ENCODE peak calls at places on chromosomes 1 and 21, in eight cellular contexts. One of them, this sample, is unnamed.

GRCh38 chr1:110630770-110631663 is 24.9 kb upstream of the KCNA2 start:
- DNase-seq in nephron progenitor cell: peak; percentile 82
- DNase-seq in stimulated activated CD8-positive, alpha-beta memory T cell treated with anti-CD3 and anti-CD28 coated beads, Interleukin-12 subunit alpha, Interleukin-12 subunit beta, amount 100 ng/mL, for 4 hours: peak; percentile 66
- DNase-seq in NCI-H2081: peak; percentile 51
- DNase-seq in osteoblast: peak; percentile 81
- DNase-seq in activated T-cell treated with anti-CD3 and anti-CD28 coated beads for 24 hours: peak; percentile 80
- DNase-seq in substantia nigra: peak; percentile 50
- DNase-seq in dorsolateral prefrontal cortex: peak; percentile 70
- DNase-seq in this sample: peak; percentile 81

GRCh38 chr1:6069573-6069972 is 23.9 kb downstream of the KCNAB2 start:
- DNase-seq in nephron progenitor cell: no peak
- DNase-seq in stimulated activated CD8-positive, alpha-beta memory T cell treated with anti-CD3 and anti-CD28 coated beads, Interleukin-12 subunit alpha, Interleukin-12 subunit beta, amount 100 ng/mL, for 4 hours: no peak
- DNase-seq in NCI-H2081: no peak
- DNase-seq in osteoblast: no peak
- DNase-seq in activated T-cell treated with anti-CD3 and anti-CD28 coated beads for 24 hours: no peak
- DNase-seq in substantia nigra: no peak
- DNase-seq in dorsolateral prefrontal cortex: no peak
- DNase-seq in this sample: no peak

GRCh38 chr1:32716312-32717126 is 13.9 kb upstream of the SYNC start:
- DNase-seq in nephron progenitor cell: peak; percentile 74
- DNase-seq in stimulated activated CD8-positive, alpha-beta memory T cell treated with anti-CD3 and anti-CD28 coated beads, Interleukin-12 subunit alpha, Interleukin-12 subunit beta, amount 100 ng/mL, for 4 hours: no peak
- DNase-seq in NCI-H2081: peak; percentile 94
- DNase-seq in osteoblast: peak; percentile 49
- DNase-seq in activated T-cell treated with anti-CD3 and anti-CD28 coated beads for 24 hours: peak; percentile 45
- DNase-seq in substantia nigra: no peak
- DNase-seq in dorsolateral prefrontal cortex: no peak
- DNase-seq in this sample: peak; percentile 96

GRCh38 chr1:212034516-212035122 is 738 bp downstream of the INTS7 start:
- DNase-seq in nephron progenitor cell: no peak
- DNase-seq in stimulated activated CD8-positive, alpha-beta memory T cell treated with anti-CD3 and anti-CD28 coated beads, Interleukin-12 subunit alpha, Interleukin-12 subunit beta, amount 100 ng/mL, for 4 hours: no peak
- DNase-seq in NCI-H2081: no peak
- DNase-seq in osteoblast: no peak
- DNase-seq in activated T-cell treated with anti-CD3 and anti-CD28 coated beads for 24 hours: no peak
- DNase-seq in substantia nigra: no peak
- DNase-seq in dorsolateral prefrontal cortex: no peak
- DNase-seq in this sample: no peak

GRCh38 chr21:25999935-26000582 is 170.5 kb downstream of the APP start:
- DNase-seq in nephron progenitor cell: peak; percentile 17
- DNase-seq in stimulated activated CD8-positive, alpha-beta memory T cell treated with anti-CD3 and anti-CD28 coated beads, Interleukin-12 subunit alpha, Interleukin-12 subunit beta, amount 100 ng/mL, for 4 hours: no peak
- DNase-seq in NCI-H2081: no peak
- DNase-seq in osteoblast: no peak
- DNase-seq in activated T-cell treated with anti-CD3 and anti-CD28 coated beads for 24 hours: no peak
- DNase-seq in substantia nigra: no peak
- DNase-seq in dorsolateral prefrontal cortex: no peak
- DNase-seq in this sample: no peak

GRCh38 chr1:41791667-41792484 is 126.8 kb downstream of the HIVEP3 start:
- DNase-seq in nephron progenitor cell: no peak
- DNase-seq in stimulated activated CD8-positive, alpha-beta memory T cell treated with anti-CD3 and anti-CD28 coated beads, Interleukin-12 subunit alpha, Interleukin-12 subunit beta, amount 100 ng/mL, for 4 hours: peak; percentile 19
- DNase-seq in NCI-H2081: no peak
- DNase-seq in osteoblast: no peak
- DNase-seq in activated T-cell treated with anti-CD3 and anti-CD28 coated beads for 24 hours: peak; percentile 42
- DNase-seq in substantia nigra: no peak
- DNase-seq in dorsolateral prefrontal cortex: no peak
- DNase-seq in this sample: no peak

GRCh38 chr1:53669511-53670191 is 69.3 kb downstream of the GLIS1 start:
- DNase-seq in nephron progenitor cell: no peak
- DNase-seq in stimulated activated CD8-positive, alpha-beta memory T cell treated with anti-CD3 and anti-CD28 coated beads, Interleukin-12 subunit alpha, Interleukin-12 subunit beta, amount 100 ng/mL, for 4 hours: no peak
- DNase-seq in NCI-H2081: no peak
- DNase-seq in osteoblast: peak; percentile 79
- DNase-seq in activated T-cell treated with anti-CD3 and anti-CD28 coated beads for 24 hours: no peak
- DNase-seq in substantia nigra: no peak
- DNase-seq in dorsolateral prefrontal cortex: no peak
- DNase-seq in this sample: no peak

GRCh38 chr1:218123968-218124367 is 161.1 kb upstream of the RRP15 start:
- DNase-seq in nephron progenitor cell: no peak
- DNase-seq in stimulated activated CD8-positive, alpha-beta memory T cell treated with anti-CD3 and anti-CD28 coated beads, Interleukin-12 subunit alpha, Interleukin-12 subunit beta, amount 100 ng/mL, for 4 hours: no peak
- DNase-seq in NCI-H2081: no peak
- DNase-seq in osteoblast: no peak
- DNase-seq in activated T-cell treated with anti-CD3 and anti-CD28 coated beads for 24 hours: no peak
- DNase-seq in substantia nigra: no peak
- DNase-seq in dorsolateral prefrontal cortex: no peak
- DNase-seq in this sample: no peak

GRCh38 chr1:30912913-30913652 is 4.5 kb upstream of the SDC3 start:
- DNase-seq in nephron progenitor cell: no peak
- DNase-seq in stimulated activated CD8-positive, alpha-beta memory T cell treated with anti-CD3 and anti-CD28 coated beads, Interleukin-12 subunit alpha, Interleukin-12 subunit beta, amount 100 ng/mL, for 4 hours: no peak
- DNase-seq in NCI-H2081: no peak
- DNase-seq in osteoblast: peak; percentile 30
- DNase-seq in activated T-cell treated with anti-CD3 and anti-CD28 coated beads for 24 hours: no peak
- DNase-seq in substantia nigra: no peak
- DNase-seq in dorsolateral prefrontal cortex: no peak
- DNase-seq in this sample: peak; percentile 67

GRCh38 chr1:27632387-27633297 is 2.3 kb downstream of the FGR start:
- DNase-seq in nephron progenitor cell: no peak
- DNase-seq in stimulated activated CD8-positive, alpha-beta memory T cell treated with anti-CD3 and anti-CD28 coated beads, Interleukin-12 subunit alpha, Interleukin-12 subunit beta, amount 100 ng/mL, for 4 hours: peak; percentile 37
- DNase-seq in NCI-H2081: no peak
- DNase-seq in osteoblast: peak; percentile 76
- DNase-seq in activated T-cell treated with anti-CD3 and anti-CD28 coated beads for 24 hours: peak; percentile 46
- DNase-seq in substantia nigra: no peak
- DNase-seq in dorsolateral prefrontal cortex: no peak
- DNase-seq in this sample: no peak

GRCh38 chr1:114505148-114505561 is 5.8 kb downstream of the TRIM33 start:
- DNase-seq in nephron progenitor cell: no peak
- DNase-seq in stimulated activated CD8-positive, alpha-beta memory T cell treated with anti-CD3 and anti-CD28 coated beads, Interleukin-12 subunit alpha, Interleukin-12 subunit beta, amount 100 ng/mL, for 4 hours: no peak
- DNase-seq in NCI-H2081: no peak
- DNase-seq in osteoblast: no peak
- DNase-seq in activated T-cell treated with anti-CD3 and anti-CD28 coated beads for 24 hours: no peak
- DNase-seq in substantia nigra: no peak
- DNase-seq in dorsolateral prefrontal cortex: no peak
- DNase-seq in this sample: no peak

GRCh38 chr1:207017615-207018559 is 14.7 kb downstream of the C1orf116 start:
- DNase-seq in nephron progenitor cell: no peak
- DNase-seq in stimulated activated CD8-positive, alpha-beta memory T cell treated with anti-CD3 and anti-CD28 coated beads, Interleukin-12 subunit alpha, Interleukin-12 subunit beta, amount 100 ng/mL, for 4 hours: no peak
- DNase-seq in NCI-H2081: peak; percentile 75
- DNase-seq in osteoblast: peak; percentile 74
- DNase-seq in activated T-cell treated with anti-CD3 and anti-CD28 coated beads for 24 hours: no peak
- DNase-seq in substantia nigra: peak; percentile 24
- DNase-seq in dorsolateral prefrontal cortex: no peak
- DNase-seq in this sample: peak; percentile 63

GRCh38 chr1:22772054-22772453 is 61.4 kb downstream of the EPHB2 start:
- DNase-seq in nephron progenitor cell: peak; percentile 83
- DNase-seq in stimulated activated CD8-positive, alpha-beta memory T cell treated with anti-CD3 and anti-CD28 coated beads, Interleukin-12 subunit alpha, Interleukin-12 subunit beta, amount 100 ng/mL, for 4 hours: no peak
- DNase-seq in NCI-H2081: no peak
- DNase-seq in osteoblast: peak; percentile 88
- DNase-seq in activated T-cell treated with anti-CD3 and anti-CD28 coated beads for 24 hours: no peak
- DNase-seq in substantia nigra: peak; percentile 73
- DNase-seq in dorsolateral prefrontal cortex: peak; percentile 62
- DNase-seq in this sample: no peak

This sample was measured in lower lobe of right lung.